ENCODE peak calls at places on chromosomes 12 and 14, in five cellular contexts. B is activated T-cell treated with anti-CD3 and anti-CD28 coated beads, Interleukin-2, amount 50 U/mL, for 72 hours; A is neural crest cell; F is T-helper 1 cell; S is HuH-7. R is an unnamed sample.

GRCh38 chr12:26555139-26555538 is 277.9 kb downstream of the ITPR2 start:
- DNase-seq in B (no peak), A (no peak), F (no peak), S (no peak), R (no peak)

GRCh38 chr12:109696485-109697269 is 16.9 kb upstream of the FAM222A start:
- DNase-seq in B (no peak), A (no peak), F (no peak), S (no peak), R (no peak)

GRCh38 chr12:78236264-78236663 is 405.6 kb downstream of the NAV3 start:
- DNase-seq in B (no peak), A (no peak), F (no peak), S (no peak), R (no peak)

GRCh38 chr12:42961395-42961794 is 371.8 kb upstream of the PRICKLE1 start:
- DNase-seq in B (no peak), A (no peak), F (no peak), S (no peak), R (no peak)

GRCh38 chr14:90522585-90523191 is 125.9 kb downstream of the CALM1 start:
- DNase-seq in B (no peak), A (no peak), F (no peak), S (no peak), R (no peak)

GRCh38 chr12:32483499-32483898 is 84.1 kb downstream of the FGD4 start:
- DNase-seq in B (no peak), A (no peak), F (no peak), S (no peak), R (no peak)

GRCh38 chr14:64495252-64495651 is 8.4 kb downstream of the ZBTB25 start:
- DNase-seq in B (no peak), A (no peak), F (no peak), S (no peak), R (no peak)

GRCh38 chr12:124107299-124107698 is 134.3 kb downstream of the ZNF664 start:
- DNase-seq in B (no peak), A (no peak), F (no peak), S (no peak), R (no peak)

GRCh38 chr14:61559641-61560201 is 135.6 kb upstream of the HIF1A start:
- DNase-seq in B (no peak), A (no peak), F (no peak), S (peak), R (peak)

GRCh38 chr12:95218852-95219171 is 1.2 kb downstream of the VEZT start:
- DNase-seq in B (peak), A (peak), F (peak), S (no peak), R (no peak)

GRCh38 chr12:26275313-26276257 is 80.2 kb downstream of the SSPN start:
- DNase-seq in B (no peak), A (no peak), F (no peak), S (no peak), R (no peak)

GRCh38 chr12:6033546-6033945 is 88.5 kb upstream of the ANO2 start:
- DNase-seq in B (no peak), A (no peak), F (no peak), S (no peak), R (no peak)

GRCh38 chr12:22283006-22283506 is 51.5 kb downstream of the ST8SIA1 start:
- DNase-seq in B (no peak), A (no peak), F (no peak), S (no peak), R (no peak)

GRCh38 chr14:35368139-35368460 is 36.4 kb downstream of the NFKBIA start:
- DNase-seq in B (peak), A (no peak), F (no peak), S (no peak), R (no peak)

GRCh38 chr12:84562331-84562730 is 350.3 kb downstream of the SLC6A15 start:
- DNase-seq in B (no peak), A (no peak), F (no peak), S (no peak), R (no peak)

GRCh38 chr14:77139540-77140342 is 1.9 kb downstream of the ZDHHC22 start:
- DNase-seq in B (peak), A (peak), F (peak), S (peak), R (peak)

GRCh38 chr14:99503848-99504453 is 22.7 kb downstream of the CCNK start:
- DNase-seq in B (no peak), A (no peak), F (no peak), S (no peak), R (no peak)

GRCh38 chr12:83016226-83016835 is 329.6 kb downstream of the TMTC2 start:
- DNase-seq in B (no peak), A (no peak), F (no peak), S (no peak), R (no peak)

GRCh38 chr12:105382771-105383632 is 52.5 kb downstream of the C12orf75 start:
- DNase-seq in B (peak), A (peak), F (no peak), S (peak), R (peak)

GRCh38 chr12:46604684-46605083 is 221.1 kb downstream of the SLC38A4 start:
- DNase-seq in B (no peak), A (no peak), F (no peak), S (no peak), R (no peak)

GRCh38 chr12:45586486-45586885 is 143.0 kb upstream of the ARID2 start:
- DNase-seq in B (no peak), A (no peak), F (no peak), S (no peak), R (no peak)

GRCh38 chr12:59444932-59445331 is 150.9 kb upstream of the SLC16A7 start:
- DNase-seq in B (no peak), A (no peak), F (no peak), S (no peak), R (no peak)

GRCh38 chr12:54019111-54019811 is 9.0 kb upstream of the HOXC6 start:
- DNase-seq in B (no peak), A (no peak), F (no peak), S (no peak), R (no peak)

GRCh38 chr14:90983560-90983959 is 76.9 kb downstream of the RPS6KA5 start:
- DNase-seq in B (no peak), A (no peak), F (no peak), S (no peak), R (no peak)

GRCh38 chr12:42982828-42983227 is 393.3 kb upstream of the PRICKLE1 start:
- DNase-seq in B (no peak), A (no peak), F (no peak), S (no peak), R (no peak)

GRCh38 chr12:13342971-13343370 is 146.4 kb downstream of the EMP1 start:
- DNase-seq in B (peak), A (no peak), F (no peak), S (no peak), R (no peak)

GRCh38 chr12:71440393-71441349 is 1.1 kb downstream of the LGR5 start:
- DNase-seq in B (no peak), A (no peak), F (no peak), S (peak), R (no peak)

GRCh38 chr12:108772247-108772646 is 40.9 kb upstream of the CORO1C start:
- DNase-seq in B (no peak), A (no peak), F (no peak), S (no peak), R (no peak)

GRCh38 chr12:40762072-40762471 is 69.8 kb downstream of the CNTN1 start:
- DNase-seq in B (no peak), A (no peak), F (no peak), S (no peak), R (no peak)

GRCh38 chr14:59126714-59127436 is 61.6 kb upstream of the DAAM1 start:
- DNase-seq in B (peak), A (peak), F (no peak), S (peak), R (peak)

GRCh38 chr14:73612339-73613045 is at the start of gene ACOT6:
- DNase-seq in B (peak), A (peak), F (peak), S (peak), R (peak)

GRCh38 chr12:130320553-130320952 is 17.1 kb upstream of the PIWIL1 start:
- DNase-seq in B (no peak), A (no peak), F (no peak), S (no peak), R (no peak)

GRCh38 chr14:98682031-98682430 is 590.0 kb downstream of the BCL11B start:
- DNase-seq in B (no peak), A (no peak), F (no peak), S (no peak), R (no peak)

GRCh38 chr12:63150255-63151060 is 543 bp downstream of the AVPR1A start:
- DNase-seq in B (peak), A (peak), F (no peak), S (no peak), R (peak)

GRCh38 chr14:34981743-34982420 is 910 bp upstream of the SRP54 start:
- DNase-seq in B (peak), A (peak), F (peak), S (no peak), R (peak)